ENCODE peak calls at places on chromosomes 12 and 14, in six cellular contexts. M, P, F, K, L and W are unnamed samples.

GRCh38 chr12:49219417-49220026 is 30.6 kb upstream of the TUBA1A start:
- DNase-seq in M (no peak), P (no peak), F (no peak), K (no peak), L (no peak), W (no peak)

GRCh38 chr12:67892289-67892688 is 97.0 kb upstream of the IFNG-AS1 start:
- DNase-seq in M (no peak), P (no peak), F (no peak), K (no peak), L (no peak), W (no peak)

GRCh38 chr12:60535363-60535762 is 939.5 kb downstream of the SLC16A7 start:
- DNase-seq in M (peak; percentile 0), P (no peak), F (no peak), K (peak; percentile 5), L (no peak), W (no peak)

GRCh38 chr12:130879212-130879686 is 7.4 kb downstream of the RAN start:
- DNase-seq in M (no peak), P (no peak), F (no peak), K (no peak), L (peak; percentile 53), W (no peak)

GRCh38 chr12:122836027-122836921 is 1.0 kb downstream of the HIP1R start:
- DNase-seq in M (peak; percentile 16), P (peak; percentile 39), F (no peak), K (peak; percentile 72), L (peak; percentile 51), W (peak; percentile 37)

GRCh38 chr12:124365726-124366430 is 71.0 kb downstream of the RFLNA start:
- DNase-seq in M (no peak), P (no peak), F (no peak), K (no peak), L (no peak), W (peak; percentile 52)

GRCh38 chr12:130764475-130765185 is 48.5 kb upstream of the RIMBP2 start:
- DNase-seq in M (peak; percentile 33), P (no peak), F (no peak), K (peak; percentile 63), L (no peak), W (peak; percentile 63)

GRCh38 chr14:55864890-55865655 is 253.1 kb upstream of the PELI2 start:
- DNase-seq in M (no peak), P (peak; percentile 75), F (no peak), K (no peak), L (peak; percentile 78), W (no peak)

GRCh38 chr12:25592725-25593495 is 39.8 kb upstream of the LMNTD1 start:
- DNase-seq in M (no peak), P (no peak), F (no peak), K (no peak), L (no peak), W (no peak)

GRCh38 chr14:24378981-24379906 is 11.3 kb downstream of the NFATC4 start:
- DNase-seq in M (no peak), P (no peak), F (no peak), K (no peak), L (no peak), W (no peak)

GRCh38 chr12:108201808-108202207 is 72.7 kb downstream of the WSCD2 start:
- DNase-seq in M (no peak), P (no peak), F (no peak), K (no peak), L (no peak), W (no peak)

GRCh38 chr14:103846569-103847438 is 571 bp downstream of the PPP1R13B start:
- DNase-seq in M (no peak), P (peak; percentile 41), F (no peak), K (peak; percentile 8), L (peak; percentile 60), W (peak; percentile 2)

GRCh38 chr12:130783110-130783715 is 55.8 kb downstream of the STX2 start:
- DNase-seq in M (no peak), P (peak; percentile 72), F (no peak), K (no peak), L (no peak), W (no peak)

GRCh38 chr14:103313704-103314103 is 20.3 kb upstream of the EIF5 start:
- DNase-seq in M (no peak), P (no peak), F (no peak), K (no peak), L (no peak), W (no peak)

GRCh38 chr14:23160924-23161522 is 22.4 kb downstream of the SLC7A8 start:
- DNase-seq in M (peak; percentile 78), P (peak; percentile 80), F (no peak), K (peak; percentile 86), L (peak; percentile 83), W (peak; percentile 62)

GRCh38 chr14:30614155-30614554 is 8.0 kb upstream of the SCFD1 start:
- DNase-seq in M (no peak), P (no peak), F (no peak), K (no peak), L (no peak), W (no peak)

GRCh38 chr12:38884666-38885065 is 20.7 kb downstream of the CPNE8 start:
- DNase-seq in M (no peak), P (no peak), F (no peak), K (no peak), L (no peak), W (no peak)
- H4K91ac ChIP-seq in M (no peak overlapping the region), P (no peak overlapping the region), F (no peak overlapping the region), K (no peak overlapping the region), L (no peak overlapping the region), W (no peak overlapping the region)

DNA sequence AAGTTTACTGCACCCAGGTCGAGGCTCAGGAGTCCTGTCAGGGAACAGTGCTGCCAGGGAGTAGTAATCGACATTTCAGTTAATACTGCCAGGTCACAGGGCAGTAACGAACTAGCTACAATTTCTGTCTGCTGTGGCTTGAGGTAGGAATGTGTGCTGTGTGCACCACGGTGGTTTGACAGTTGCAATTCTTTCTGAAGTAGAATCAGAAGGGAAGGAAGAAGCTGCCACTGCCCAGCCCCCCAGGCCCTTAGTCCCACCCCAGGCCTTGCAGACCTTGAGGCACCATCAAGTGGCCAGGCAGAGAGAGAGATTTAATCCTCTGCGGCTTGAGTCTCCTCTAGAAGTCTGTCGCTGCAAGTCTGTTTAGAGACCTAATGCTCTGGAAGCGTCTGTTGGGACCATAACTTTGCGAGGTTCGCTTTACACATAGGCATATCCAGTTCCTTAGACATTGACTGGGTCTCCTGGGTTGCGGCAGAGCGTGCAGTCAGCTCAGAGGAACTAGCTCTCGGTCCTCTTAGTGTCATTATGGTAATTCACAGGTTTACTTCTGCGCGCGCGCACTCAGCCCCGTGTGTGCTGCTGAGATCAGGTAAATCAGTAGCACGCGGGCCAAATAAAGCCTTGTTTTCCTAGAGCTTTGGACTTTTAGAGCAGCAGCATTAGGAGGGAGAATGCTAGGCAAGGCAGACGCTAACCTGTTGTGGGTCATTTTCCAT is 9.8 kb downstream of the NKX2-1 start:
- DNase-seq in M (no peak), P (peak; percentile 63), F (no peak), K (no peak), L (no peak), W (no peak)
- H4K91ac ChIP-seq in M (no peak overlapping the region), P (no peak overlapping the region), F (no peak overlapping the region), K (no peak overlapping the region), L (no peak overlapping the region), W (no peak overlapping the region)

GRCh38 chr12:109601557-109601956 is 28.0 kb downstream of the MVK start:
- DNase-seq in M (no peak), P (no peak), F (no peak), K (no peak), L (no peak), W (no peak)
- H4K91ac ChIP-seq in M (no peak overlapping the region), P (no peak overlapping the region), F (no peak overlapping the region), K (no peak overlapping the region), L (no peak overlapping the region), W (no peak overlapping the region)

GRCh38 chr12:127327986-127328385 is 939.0 kb upstream of the TMEM132C start:
- DNase-seq in M (no peak), P (no peak), F (no peak), K (no peak), L (no peak), W (no peak)
- H4K91ac ChIP-seq in M (no peak overlapping the region), P (no peak overlapping the region), F (no peak overlapping the region), K (no peak overlapping the region), L (no peak overlapping the region), W (no peak overlapping the region)

GRCh38 chr14:90400904-90401561 is 4.2 kb downstream of the CALM1 start:
- DNase-seq in M (no peak), P (no peak), F (no peak), K (no peak), L (no peak), W (no peak)

GRCh38 chr14:90398841-90399540 is 2.2 kb downstream of the CALM1 start:
- DNase-seq in M (no peak), P (no peak), F (no peak), K (no peak), L (no peak), W (peak; percentile 36)

GRCh38 chr14:90399541-90400444 is 3.0 kb downstream of the CALM1 start:
- DNase-seq in M (peak; percentile 88), P (peak; percentile 90), F (peak; percentile 81), K (peak; percentile 92), L (peak; percentile 83), W (peak; percentile 95)

GRCh38 chr14:90403065-90403464 is 6.2 kb downstream of the CALM1 start:
- DNase-seq in M (no peak), P (no peak), F (no peak), K (no peak), L (no peak), W (no peak)

GRCh38 chr14:90402009-90402408 is 5.2 kb downstream of the CALM1 start:
- DNase-seq in M (no peak), P (no peak), F (no peak), K (no peak), L (no peak), W (no peak)
- H4K91ac ChIP-seq in M (no peak overlapping the region), P (no peak overlapping the region), F (no peak overlapping the region), K (no peak overlapping the region), L (no peak overlapping the region), W (no peak overlapping the region)

DNA sequence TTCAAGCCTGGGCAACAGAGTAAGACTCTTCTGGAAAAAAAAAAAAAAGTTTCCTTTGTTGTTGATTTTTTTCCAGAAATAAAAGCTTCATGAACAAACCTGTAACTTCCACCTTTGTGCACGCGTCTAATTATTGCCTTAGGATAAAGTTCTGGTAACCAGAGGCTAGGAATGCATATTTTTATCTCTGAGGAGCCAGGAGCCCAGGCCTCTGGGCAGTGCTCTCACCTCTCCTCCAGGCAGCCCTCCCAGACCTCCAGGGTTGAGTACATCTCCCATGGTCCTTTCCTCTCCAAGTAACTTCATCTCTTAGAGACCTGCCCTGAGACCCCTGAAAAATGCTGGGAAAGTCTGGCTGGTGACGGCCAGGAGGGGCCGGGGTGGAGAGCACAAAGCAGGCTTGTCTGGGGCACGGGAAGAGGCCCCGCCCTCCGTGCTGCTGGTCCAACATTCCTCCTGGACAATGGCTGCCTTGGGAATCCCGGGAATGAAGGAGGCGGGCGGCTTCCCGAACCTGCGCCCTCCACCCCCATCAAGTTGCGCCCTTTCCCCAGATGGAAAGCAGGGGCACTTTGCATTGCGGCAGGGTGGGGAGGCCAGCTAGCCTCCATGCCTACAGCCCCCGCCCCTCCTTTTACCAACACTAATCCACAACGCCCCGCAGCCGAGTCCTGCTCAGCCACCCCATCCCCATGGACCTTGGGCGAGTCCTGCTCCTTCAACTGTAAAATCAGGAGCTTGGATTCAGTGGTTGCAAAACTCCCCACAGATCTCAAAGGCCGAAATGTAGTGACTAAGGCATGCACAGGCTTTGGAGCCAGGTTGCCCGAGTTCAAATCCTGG is 7.3 kb upstream of the FIGNL2 start:
- DNase-seq in M (peak; percentile 21), P (peak; percentile 93), F (peak; percentile 79), K (peak; percentile 40), L (peak; percentile 84), W (peak; percentile 80)
- H4K91ac ChIP-seq in M (peak overlapping the region; percentile 68), P (no peak overlapping the region), F (no peak overlapping the region), K (no peak overlapping the region), L (peak overlapping the region; percentile 87), W (peak overlapping the region; percentile 90)